ENCODE peak calls at places on chromosomes 11 and 22, in four cellular contexts. R is body of pancreas; L is mucosa of descending colon; T is CD8-positive, alpha-beta T cell. G is an unnamed sample. For H3K4me1, the result is how much of the 10 kb centered on the place peaks cover.

GRCh38 chr11:92657226-92657625 is 312.2 kb upstream of the MTNR1B start:
- DNase-seq in R (no peak), L (no peak), T (no peak), G (no peak)

GRCh38 chr11:76892305-76892704 is 31.6 kb downstream of the ACER3 start:
- DNase-seq in R (no peak), L (no peak), T (no peak), G (no peak)

GRCh38 chr11:17552392-17553248 is 5.6 kb downstream of the OTOG start:
- DNase-seq in R (no peak), L (no peak), T (no peak), G (no peak)

GRCh38 chr11:18005376-18006129 is 7.3 kb downstream of the SERGEF start:
- DNase-seq in R (no peak), L (no peak), T (no peak), G (no peak)

GRCh38 chr11:28009383-28009782 is 98.6 kb downstream of the KIF18A start:
- DNase-seq in R (no peak), L (no peak), T (no peak), G (no peak)

GRCh38 chr11:101166038-101166437 is 36.4 kb upstream of the PGR start:
- DNase-seq in R (no peak), L (no peak), T (no peak), G (no peak)

GRCh38 chr11:57439786-57440185 is 12.9 kb upstream of the SLC43A3 start:
- DNase-seq in R (no peak), L (no peak), T (no peak), G (no peak)

GRCh38 chr11:13983081-13983751 is 20.7 kb downstream of the SPON1 start:
- DNase-seq in R (no peak), L (peak), T (no peak), G (no peak)

GRCh38 chr22:46087816-46088277 is 62.5 kb upstream of the PPARA start:
- DNase-seq in R (peak), L (peak), T (no peak), G (peak)

GRCh38 chr22:48945621-48946458 is 881.8 kb downstream of the BRD1 start:
- DNase-seq in R (no peak), L (no peak), T (no peak), G (peak)

GRCh38 chr11:76217653-76218160 is 11.4 kb upstream of the WNT11 start:
- DNase-seq in R (no peak), L (peak), T (no peak), G (no peak)

GRCh38 chr11:63682045-63682915 is 980 bp downstream of the RTN3 start:
- DNase-seq in R (peak), L (no peak), T (no peak), G (no peak)

GRCh38 chr22:40008726-40009125 is 14.0 kb downstream of the FAM83F start:
- DNase-seq in R (no peak), L (no peak), T (no peak), G (no peak)

GRCh38 chr11:108002476-108002875 is 6.2 kb upstream of the CUL5 start:
- DNase-seq in R (no peak), L (no peak), T (no peak), G (no peak)

GRCh38 chr11:45390407-45390806 is 104.3 kb upstream of the SYT13 start:
- DNase-seq in R (no peak), L (no peak), T (no peak), G (no peak)

GRCh38 chr11:71169328-71169727 is 83.0 kb downstream of the SHANK2 start:
- DNase-seq in R (no peak), L (no peak), T (no peak), G (no peak)

GRCh38 chr11:47415949-47416472 is 7.6 kb downstream of the SLC39A13 start:
- DNase-seq in R (peak), L (peak), T (no peak), G (peak)

GRCh38 chr11:6567371-6567745 is 36.1 kb downstream of the RRP8 start:
- DNase-seq in R (no peak), L (no peak), T (no peak), G (no peak)

GRCh38 chr11:102561636-102562035 is 31.1 kb upstream of the MMP7 start:
- DNase-seq in R (no peak), L (no peak), T (no peak), G (no peak)

GRCh38 chr11:22635689-22636088 is 10.1 kb upstream of the FANCF start:
- DNase-seq in R (no peak), L (no peak), T (no peak), G (no peak)

GRCh38 chr11:64060861-64061444 is 25.2 kb downstream of the FLRT1 start:
- DNase-seq in R (no peak), L (no peak), T (peak), G (peak)

GRCh38 chr11:70746351-70746750 is 348.0 kb downstream of the CTTN start:
- DNase-seq in R (no peak), L (no peak), T (no peak), G (no peak)

GRCh38 chr22:22754961-22755777 is 110.8 kb downstream of the GGTLC2 start:
- DNase-seq in R (no peak), L (no peak), T (no peak), G (no peak)

GRCh38 chr11:2306971-2307732 is 5.3 kb downstream of the TSPAN32 start:
- DNase-seq in R (peak), L (peak), T (no peak), G (peak)

GRCh38 chr22:19872779-19873137 is 18.1 kb upstream of the GNB1L start:
- DNase-seq in R (peak), L (peak), T (no peak), G (peak)

GRCh38 chr11:126318642-126319373 is 14.9 kb downstream of the DCPS start:
- DNase-seq in R (no peak), L (peak), T (no peak), G (no peak)

GRCh38 chr11:29842061-29842460 is 174.8 kb downstream of the KCNA4 start:
- DNase-seq in R (no peak), L (no peak), T (no peak), G (no peak)

GRCh38 chr11:8071616-8072581 is 9.1 kb upstream of the TUB start:
- DNase-seq in R (peak), L (no peak), T (no peak), G (peak)

GRCh38 chr11:19551454-19551853 is 161.2 kb upstream of the NAV2 start:
- DNase-seq in R (no peak), L (no peak), T (no peak), G (no peak)

GRCh38 chr11:73267122-73267846 is 4.9 kb upstream of the P2RY6 start:
- DNase-seq in R (no peak), L (no peak), T (no peak), G (no peak)

GRCh38 chr11:73267921-73268540 is 4.1 kb upstream of the P2RY6 start:
- DNase-seq in R (no peak), L (peak), T (no peak), G (no peak)

GRCh38 chr11:73269353-73270088 is 2.6 kb upstream of the P2RY6 start:
- DNase-seq in R (no peak), L (peak), T (no peak), G (peak)

GRCh38 chr11:73270089-73270854 is 1.9 kb upstream of the P2RY6 start:
- DNase-seq in R (no peak), L (peak), T (no peak), G (peak)

DNA sequence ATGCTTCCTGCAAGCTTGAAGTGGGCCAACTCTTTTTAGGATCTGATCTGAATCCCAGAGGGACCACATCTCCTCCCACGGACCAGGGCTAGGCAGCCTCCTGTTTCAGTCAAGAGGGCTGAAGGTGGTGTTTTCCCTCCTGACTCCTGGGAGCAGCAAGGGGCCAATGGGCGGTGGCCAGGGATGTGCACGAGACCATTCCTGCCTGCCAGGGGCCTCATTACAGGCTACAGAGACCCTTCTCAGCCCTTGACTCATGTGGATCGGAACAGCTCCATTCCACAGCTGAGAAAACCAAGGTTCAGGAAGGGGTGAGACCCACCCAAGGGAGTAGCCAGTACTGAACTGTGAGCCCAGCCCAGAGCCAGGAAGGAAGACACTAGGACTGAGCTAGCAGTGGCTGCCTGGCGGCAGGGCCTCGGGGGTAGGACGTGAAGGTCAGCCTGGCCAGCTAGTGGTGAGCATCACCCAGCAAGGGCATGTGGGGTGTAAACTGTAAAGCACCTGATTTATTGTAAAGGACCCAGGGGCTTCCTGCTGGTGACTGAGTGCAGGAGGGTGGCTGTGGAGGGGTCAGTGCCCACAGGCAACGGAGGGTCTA is 3.4 kb upstream of the P2RY6 start:
- DNase-seq in R (no peak), L (peak), T (no peak), G (peak)
- H3K4me1 ChIP-seq in R (under half), L (under half), T (under half), G (under half)

DNA sequence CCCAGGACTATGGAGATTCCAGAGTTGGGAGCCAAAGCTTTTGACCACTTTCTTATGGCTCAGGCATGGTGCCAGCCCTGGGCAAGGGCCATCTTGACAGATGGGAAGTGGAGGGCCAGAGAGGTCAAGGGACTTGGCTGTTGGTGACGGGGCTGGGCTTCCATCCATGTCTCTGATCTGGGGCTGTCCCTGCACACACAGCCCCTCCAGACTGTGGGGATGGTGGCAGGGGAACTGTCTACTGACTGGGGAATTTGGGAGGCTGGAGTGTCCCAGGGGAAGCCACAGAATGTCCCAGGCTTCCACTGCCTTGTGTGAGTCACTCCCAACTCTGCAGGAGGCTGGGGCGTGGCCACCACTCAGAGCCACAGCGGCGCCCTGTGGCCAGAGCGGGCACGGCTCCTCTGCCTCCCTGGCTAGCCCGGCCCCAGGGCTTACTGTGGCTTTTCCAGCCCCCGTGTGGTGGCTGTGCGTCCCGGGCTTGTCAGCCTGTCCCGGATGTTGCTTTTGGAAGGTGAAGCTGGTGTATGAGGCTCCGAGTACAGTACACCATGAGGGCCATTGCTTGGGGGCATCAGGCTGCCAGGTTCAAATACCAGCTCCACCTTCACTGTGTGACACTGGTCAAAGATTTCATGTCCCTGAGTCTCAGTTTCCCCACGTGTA is 19.6 kb downstream of the C22orf23 start:
- DNase-seq in R (peak), L (peak), T (peak), G (peak)
- H3K4me1 ChIP-seq in R (half or more), L (under half), T (under half), G (under half)

GRCh38 chr11:122036022-122036421 is 80.0 kb downstream of the BLID start:
- DNase-seq in R (no peak), L (no peak), T (no peak), G (no peak)
- H3K4me1 ChIP-seq in R (under half), L (under half), T (under half), G (under half)

GRCh38 chr11:66136752-66137123 is 66.7 kb downstream of the PACS1 start:
- DNase-seq in R (no peak), L (no peak), T (no peak), G (no peak)

GRCh38 chr11:66126808-66127555 is 56.9 kb downstream of the PACS1 start:
- DNase-seq in R (no peak), L (no peak), T (peak), G (peak)

GRCh38 chr11:66130978-66131377 is 60.9 kb downstream of the PACS1 start:
- DNase-seq in R (no peak), L (no peak), T (no peak), G (no peak)

GRCh38 chr11:66133216-66133775 is 63.2 kb downstream of the PACS1 start:
- DNase-seq in R (no peak), L (no peak), T (no peak), G (no peak)

DNA sequence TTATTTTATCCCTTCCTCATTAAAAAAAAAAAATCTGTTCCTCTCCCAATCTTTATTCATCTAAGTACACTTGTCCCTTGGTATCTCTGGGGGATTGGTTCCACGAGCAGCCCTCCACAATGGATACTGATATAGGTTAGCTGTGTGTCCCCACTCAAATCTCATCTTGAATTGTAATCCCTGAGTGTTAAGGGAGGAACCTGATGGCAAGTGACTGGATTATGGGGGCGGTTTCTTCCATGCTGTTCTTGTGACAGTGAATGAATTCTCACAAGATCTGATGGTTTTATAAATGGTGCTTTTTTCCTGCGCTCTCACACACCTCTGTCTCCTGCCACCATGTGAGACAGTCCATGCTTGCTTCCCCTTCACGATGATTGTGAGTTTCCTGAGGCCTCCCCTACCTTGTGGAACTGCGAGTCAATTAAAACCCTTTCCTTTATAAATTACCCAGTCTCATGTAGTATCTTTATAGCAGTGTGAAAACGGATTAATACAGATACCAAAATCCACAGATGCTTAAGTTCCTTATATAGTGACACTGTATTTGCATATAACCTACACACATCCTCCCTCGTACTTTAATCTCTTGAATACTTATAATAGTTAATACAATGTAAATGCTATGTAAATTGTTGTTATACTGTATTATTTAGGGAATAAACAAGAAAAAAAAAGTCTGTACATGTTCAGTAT is 62.0 kb downstream of the PACS1 start:
- DNase-seq in R (no peak), L (no peak), T (no peak), G (no peak)
- H3K4me1 ChIP-seq in R (under half), L (under half), T (half or more), G (under half)

DNA sequence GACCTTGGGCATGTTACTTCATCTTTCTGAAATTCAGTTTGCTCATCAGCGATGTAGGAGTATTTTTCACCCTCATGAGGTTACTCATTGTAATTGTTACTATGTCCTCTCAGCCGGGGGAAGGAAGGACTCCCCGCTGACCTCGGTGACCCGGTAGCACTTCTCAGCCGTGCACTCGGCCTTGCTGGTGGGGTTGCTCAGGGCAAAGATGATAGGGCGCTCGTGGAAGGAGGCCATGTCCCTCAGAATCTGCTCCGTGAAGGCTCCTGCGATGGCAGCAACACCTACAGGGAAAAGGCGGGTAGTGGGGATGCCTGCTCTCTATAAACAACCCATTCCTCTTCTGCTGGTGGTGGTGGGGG is 72.2 kb downstream of the CCDC81 start:
- DNase-seq in R (no peak), L (no peak), T (no peak), G (no peak)
- H3K4me1 ChIP-seq in R (under half), L (under half), T (under half), G (under half)

DNA sequence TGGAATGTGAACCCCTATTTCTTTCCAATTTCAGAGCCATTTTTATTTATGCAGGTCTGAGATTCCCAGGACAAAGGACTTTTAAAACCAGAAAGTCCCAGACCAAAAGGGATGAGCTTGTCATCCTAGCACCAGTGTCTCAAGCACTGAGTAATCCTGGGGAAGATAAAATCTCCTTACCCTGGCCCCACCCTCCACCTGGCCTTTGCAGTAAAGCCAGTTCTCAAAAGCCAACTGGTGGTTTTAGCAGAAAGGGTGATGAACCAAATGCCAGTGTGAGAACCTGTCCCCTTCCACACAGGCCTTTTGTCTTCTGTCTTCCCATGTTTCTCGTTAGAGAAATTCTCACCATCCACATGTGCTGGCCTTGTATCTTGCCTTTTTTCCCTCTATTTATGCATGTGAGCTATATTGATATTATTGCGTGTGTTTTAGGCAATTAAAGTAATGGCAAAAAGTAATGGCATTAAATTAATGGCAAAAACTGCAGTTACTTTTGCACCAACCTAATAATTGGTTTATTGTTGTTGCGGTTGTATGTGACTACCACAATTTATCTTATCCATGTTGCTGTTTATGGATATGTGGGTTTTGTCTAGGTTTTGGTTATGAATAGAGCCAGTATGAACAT is 191.3 kb downstream of the MYO18B start:
- DNase-seq in R (no peak), L (no peak), T (no peak), G (no peak)
- H3K4me1 ChIP-seq in R (under half), L (under half), T (under half), G (under half)

GRCh38 chr11:69055212-69055586 is 6.5 kb downstream of the TPCN2 start:
- DNase-seq in R (no peak), L (peak), T (no peak), G (no peak)
- H3K4me1 ChIP-seq in R (under half), L (under half), T (under half), G (under half)